ENCODE peak calls at places on chromosome 2, in four cellular contexts. H is CD4-positive, CD25-positive, alpha-beta regulatory T cell; Q is heart right ventricle; G is ovary. J is an unnamed sample.

GRCh38 chr2:135916232-135916631 is 40.0 kb upstream of the MCM6 start:
- DNase-seq in H (peak; percentile 59), Q (no peak), G (no peak), J (no peak)

GRCh38 chr2:196389670-196390069 is 218.3 kb upstream of the STK17B start:
- DNase-seq in H (no peak), Q (no peak), G (no peak), J (no peak)

GRCh38 chr2:134718956-134719814 is at the start of gene TMEM163:
- DNase-seq in H (no peak), Q (no peak), G (peak; percentile 37), J (no peak)

GRCh38 chr2:525021-525420 is 152.2 kb downstream of the TMEM18 start:
- DNase-seq in H (no peak), Q (no peak), G (no peak), J (no peak)

GRCh38 chr2:128536925-128537620 is 218.4 kb upstream of the HS6ST1 start:
- DNase-seq in H (no peak), Q (no peak), G (no peak), J (no peak)

GRCh38 chr2:16656784-16657391 is 8.7 kb downstream of the CYRIA start:
- DNase-seq in H (no peak), Q (no peak), G (no peak), J (no peak)

GRCh38 chr2:95386031-95386430 is 16.5 kb upstream of the FAHD2A start:
- DNase-seq in H (no peak), Q (no peak), G (no peak), J (no peak)

GRCh38 chr2:160397530-160397865 is 96.1 kb downstream of the RBMS1 start:
- DNase-seq in H (no peak), Q (no peak), G (no peak), J (no peak)

GRCh38 chr2:217831306-217831705 is 171.5 kb downstream of the TNS1 start:
- DNase-seq in H (no peak), Q (no peak), G (no peak), J (no peak)

GRCh38 chr2:217828336-217828735 is 174.5 kb downstream of the TNS1 start:
- DNase-seq in H (no peak), Q (no peak), G (no peak), J (no peak)

GRCh38 chr2:217829420-217829819 is 173.4 kb downstream of the TNS1 start:
- DNase-seq in H (no peak), Q (no peak), G (no peak), J (no peak)

GRCh38 chr2:217830807-217831206 is 172.0 kb downstream of the TNS1 start:
- DNase-seq in H (no peak), Q (no peak), G (no peak), J (no peak)

DNA sequence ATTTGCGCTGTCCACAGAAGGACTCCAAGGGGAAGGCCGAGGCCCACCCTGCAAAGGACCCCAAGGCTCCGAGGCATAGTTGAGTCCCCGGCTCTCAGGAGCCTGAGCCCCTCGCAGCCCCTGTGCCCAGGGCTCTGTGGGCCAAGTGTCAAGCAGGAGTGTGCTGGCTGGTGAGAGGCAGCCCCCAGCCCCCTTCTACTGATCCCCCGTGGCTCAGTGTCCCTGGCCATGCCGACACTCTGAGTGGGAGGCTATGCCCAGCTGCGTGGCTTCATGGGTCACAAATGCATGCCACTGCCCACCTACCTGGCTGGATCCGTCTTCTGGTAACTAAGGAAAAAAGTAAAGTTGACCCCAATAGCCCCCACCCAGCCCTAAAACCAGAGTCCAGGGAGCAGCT is 172.7 kb downstream of the TNS1 start:
- DNase-seq in H (no peak), Q (no peak), G (no peak), J (no peak)
- H3K27ac ChIP-seq in H (no peak overlapping the region), Q (no peak overlapping the region), G (no peak overlapping the region), J (no peak overlapping the region)

DNA sequence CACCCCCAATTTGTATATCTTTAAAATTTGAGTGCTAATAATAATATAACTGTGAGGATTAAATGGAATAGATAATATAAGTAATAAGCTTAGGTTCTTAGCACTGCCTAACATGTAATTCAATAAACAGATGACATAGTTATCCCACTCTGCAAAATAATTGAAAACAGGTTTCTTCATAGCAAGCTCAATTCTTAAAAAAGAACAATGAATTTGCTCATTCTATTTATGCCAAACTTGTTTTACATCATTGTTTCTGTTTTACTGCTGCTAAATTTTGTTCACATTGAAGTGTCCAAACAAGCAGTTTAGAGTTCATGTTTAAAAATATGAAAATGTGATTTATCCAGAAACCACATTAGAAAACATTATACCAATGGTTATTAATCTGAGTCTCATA is 217.0 kb downstream of the MBD5 start:
- DNase-seq in H (no peak), Q (no peak), G (no peak), J (no peak)
- H3K27ac ChIP-seq in H (no peak overlapping the region), Q (no peak overlapping the region), G (no peak overlapping the region), J (no peak overlapping the region)

GRCh38 chr2:112342067-112342466 is 66.7 kb downstream of the ZC3H6 start:
- DNase-seq in H (no peak), Q (no peak), G (no peak), J (no peak)

GRCh38 chr2:112340868-112341267 is 65.5 kb downstream of the ZC3H6 start:
- DNase-seq in H (no peak), Q (no peak), G (no peak), J (no peak)

GRCh38 chr2:112340416-112340815 is 65.0 kb downstream of the ZC3H6 start:
- DNase-seq in H (no peak), Q (no peak), G (no peak), J (no peak)

GRCh38 chr2:112343827-112344585 is 68.6 kb downstream of the ZC3H6 start:
- DNase-seq in H (no peak), Q (no peak), G (no peak), J (no peak)

DNA sequence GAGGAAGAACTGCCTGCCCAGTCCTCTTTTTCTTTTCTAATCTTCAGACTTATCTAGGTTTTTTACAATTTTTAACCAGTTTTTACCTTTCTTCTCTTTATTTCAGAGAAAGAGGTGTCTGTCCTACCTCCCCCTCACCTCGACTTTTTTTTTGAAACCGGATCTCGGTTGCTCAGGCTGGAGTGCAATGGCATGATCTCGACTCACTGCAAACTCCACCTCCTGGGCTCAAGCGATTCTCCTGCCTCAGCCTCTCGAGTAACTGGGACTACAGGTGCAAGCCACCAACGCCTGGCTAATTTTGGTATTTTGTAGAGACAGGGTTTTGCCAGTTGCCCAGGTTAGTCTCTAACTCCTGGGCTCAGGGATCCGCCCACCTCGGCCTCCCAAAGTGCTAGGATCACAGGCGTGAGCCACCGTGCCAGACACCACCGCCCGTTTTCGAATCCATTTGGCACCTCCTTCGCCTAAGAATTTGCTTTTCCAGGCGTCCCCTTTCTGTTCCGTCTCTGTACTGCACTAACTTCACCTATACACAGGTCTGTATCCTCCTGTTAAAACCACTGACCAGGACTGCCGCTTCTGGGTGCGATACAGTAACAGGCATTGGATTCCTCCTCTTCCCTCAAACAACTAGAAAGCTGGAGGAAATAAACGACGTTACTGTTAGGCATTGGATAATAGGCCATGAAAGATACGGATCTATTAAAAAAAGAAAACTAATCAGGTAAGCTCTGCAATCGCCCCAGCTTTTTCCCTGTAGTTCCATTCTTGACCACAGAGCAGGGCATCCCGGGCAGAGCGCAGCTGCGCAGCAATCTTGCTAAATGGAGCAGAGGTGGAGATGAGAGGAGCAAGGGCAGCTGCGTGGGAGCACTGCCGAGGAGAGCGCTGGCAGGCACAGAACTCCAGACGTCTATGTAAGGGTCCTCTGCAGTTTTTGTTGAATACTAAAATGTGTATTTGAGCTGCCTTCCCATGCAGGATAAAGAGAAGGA is 69.9 kb downstream of the ZC3H6 start:
- DNase-seq in H (no peak), Q (no peak), G (no peak), J (no peak)
- H3K27ac ChIP-seq in H (no peak overlapping the region), Q (no peak overlapping the region), G (no peak overlapping the region), J (no peak overlapping the region)

GRCh38 chr2:234681206-234681605 is 184.3 kb upstream of the ARL4C start:
- DNase-seq in H (no peak), Q (no peak), G (no peak), J (no peak)
- H3K27ac ChIP-seq in H (no peak overlapping the region), Q (no peak overlapping the region), G (no peak overlapping the region), J (no peak overlapping the region)

GRCh38 chr2:38394903-38395341 is 17.8 kb upstream of the ATL2 start:
- DNase-seq in H (peak; percentile 24), Q (no peak), G (no peak), J (no peak)

GRCh38 chr2:38400513-38400912 is 23.4 kb upstream of the ATL2 start:
- DNase-seq in H (no peak), Q (no peak), G (no peak), J (no peak)

GRCh38 chr2:38394041-38394440 is 17.0 kb upstream of the ATL2 start:
- DNase-seq in H (no peak), Q (no peak), G (no peak), J (no peak)

GRCh38 chr2:38398739-38399138 is 21.7 kb upstream of the ATL2 start:
- DNase-seq in H (no peak), Q (no peak), G (no peak), J (no peak)
- H3K27ac ChIP-seq in H (no peak overlapping the region), Q (no peak overlapping the region), G (no peak overlapping the region), J (no peak overlapping the region)